ENCODE peak calls at places on chromosomes 4 and X, in six cellular contexts. One of them, this sample, is unnamed.

GRCh38 chr4:82787342-82787741 is 11.3 kb downstream of the SCD5 start:
- DNase-seq in IMR-90: no peak
- DNase-seq in neuronal stem cell: no peak
- DNase-seq in H1: no peak
- DNase-seq in H9: peak; percentile 18
- DNase-seq in trophoblast cell: peak; percentile 33
- DNase-seq in this sample: no peak

GRCh38 chr4:109149836-109150235 is 152.6 kb downstream of the COL25A1 start:
- DNase-seq in IMR-90: no peak
- DNase-seq in neuronal stem cell: no peak
- DNase-seq in H1: no peak
- DNase-seq in H9: no peak
- DNase-seq in trophoblast cell: no peak
- DNase-seq in this sample: no peak

GRCh38 chr4:142238589-142238988 is 602.2 kb downstream of the IL15 start:
- DNase-seq in IMR-90: peak; percentile 67
- DNase-seq in neuronal stem cell: no peak
- DNase-seq in H1: no peak
- DNase-seq in H9: no peak
- DNase-seq in trophoblast cell: no peak
- DNase-seq in this sample: no peak

GRCh38 chr4:122914292-122914904 is 8.0 kb downstream of the NUDT6 start:
- DNase-seq in IMR-90: peak; percentile 68
- DNase-seq in neuronal stem cell: no peak
- DNase-seq in H1: no peak
- DNase-seq in H9: no peak
- DNase-seq in trophoblast cell: peak; percentile 46
- DNase-seq in this sample: no peak

GRCh38 chr4:22500128-22500611 is 15.7 kb downstream of the ADGRA3 start:
- DNase-seq in IMR-90: no peak
- DNase-seq in neuronal stem cell: no peak
- DNase-seq in H1: no peak
- DNase-seq in H9: no peak
- DNase-seq in trophoblast cell: peak; percentile 24
- DNase-seq in this sample: no peak

GRCh38 chrX:132023896-132024386 is 839 bp downstream of the STK26 start:
- DNase-seq in IMR-90: no peak
- DNase-seq in neuronal stem cell: peak; percentile 21
- DNase-seq in H1: peak; percentile 5
- DNase-seq in H9: peak; percentile 47
- DNase-seq in trophoblast cell: peak; percentile 4
- DNase-seq in this sample: peak; percentile 62

GRCh38 chr4:65416875-65417274 is 253.4 kb downstream of the EPHA5 start:
- DNase-seq in IMR-90: no peak
- DNase-seq in neuronal stem cell: no peak
- DNase-seq in H1: no peak
- DNase-seq in H9: peak; percentile 25
- DNase-seq in trophoblast cell: no peak
- DNase-seq in this sample: peak; percentile 1

GRCh38 chrX:110188701-110189558 is 129.0 kb downstream of the AMMECR1 start:
- DNase-seq in IMR-90: peak; percentile 30
- DNase-seq in neuronal stem cell: no peak
- DNase-seq in H1: no peak
- DNase-seq in H9: no peak
- DNase-seq in trophoblast cell: no peak
- DNase-seq in this sample: no peak

GRCh38 chr4:9971711-9972110 is 49.6 kb downstream of the SLC2A9 start:
- DNase-seq in IMR-90: no peak
- DNase-seq in neuronal stem cell: no peak
- DNase-seq in H1: no peak
- DNase-seq in H9: no peak
- DNase-seq in trophoblast cell: peak; percentile 36
- DNase-seq in this sample: no peak

GRCh38 chrX:16786791-16787735 is 797 bp downstream of the TXLNG start:
- DNase-seq in IMR-90: no peak
- DNase-seq in neuronal stem cell: no peak
- DNase-seq in H1: no peak
- DNase-seq in H9: no peak
- DNase-seq in trophoblast cell: no peak
- DNase-seq in this sample: no peak

GRCh38 chr4:84994280-84994679 is 27.8 kb upstream of the WDFY3 start:
- DNase-seq in IMR-90: no peak
- DNase-seq in neuronal stem cell: no peak
- DNase-seq in H1: no peak
- DNase-seq in H9: peak; percentile 37
- DNase-seq in trophoblast cell: peak; percentile 2
- DNase-seq in this sample: peak; percentile 88

GRCh38 chrX:150062292-150063137 is 124.2 kb upstream of the EOLA2 start:
- DNase-seq in IMR-90: peak; percentile 69
- DNase-seq in neuronal stem cell: no peak
- DNase-seq in H1: no peak
- DNase-seq in H9: no peak
- DNase-seq in trophoblast cell: no peak
- DNase-seq in this sample: no peak

GRCh38 chr4:1040344-1041146 is 29.1 kb downstream of the FGFRL1 start:
- DNase-seq in IMR-90: no peak
- DNase-seq in neuronal stem cell: no peak
- DNase-seq in H1: no peak
- DNase-seq in H9: no peak
- DNase-seq in trophoblast cell: no peak
- DNase-seq in this sample: no peak

GRCh38 chr4:1041147-1041935 is 29.9 kb downstream of the FGFRL1 start:
- DNase-seq in IMR-90: peak; percentile 34
- DNase-seq in neuronal stem cell: peak; percentile 82
- DNase-seq in H1: no peak
- DNase-seq in H9: no peak
- DNase-seq in trophoblast cell: no peak
- DNase-seq in this sample: no peak

GRCh38 chr4:1036976-1037810 is 25.8 kb downstream of the FGFRL1 start:
- DNase-seq in IMR-90: no peak
- DNase-seq in neuronal stem cell: no peak
- DNase-seq in H1: no peak
- DNase-seq in H9: no peak
- DNase-seq in trophoblast cell: peak; percentile 56
- DNase-seq in this sample: no peak

GRCh38 chr4:1039493-1040343 is 28.3 kb downstream of the FGFRL1 start:
- DNase-seq in IMR-90: peak; percentile 32
- DNase-seq in neuronal stem cell: no peak
- DNase-seq in H1: no peak
- DNase-seq in H9: no peak
- DNase-seq in trophoblast cell: no peak
- DNase-seq in this sample: peak; percentile 39

DNA sequence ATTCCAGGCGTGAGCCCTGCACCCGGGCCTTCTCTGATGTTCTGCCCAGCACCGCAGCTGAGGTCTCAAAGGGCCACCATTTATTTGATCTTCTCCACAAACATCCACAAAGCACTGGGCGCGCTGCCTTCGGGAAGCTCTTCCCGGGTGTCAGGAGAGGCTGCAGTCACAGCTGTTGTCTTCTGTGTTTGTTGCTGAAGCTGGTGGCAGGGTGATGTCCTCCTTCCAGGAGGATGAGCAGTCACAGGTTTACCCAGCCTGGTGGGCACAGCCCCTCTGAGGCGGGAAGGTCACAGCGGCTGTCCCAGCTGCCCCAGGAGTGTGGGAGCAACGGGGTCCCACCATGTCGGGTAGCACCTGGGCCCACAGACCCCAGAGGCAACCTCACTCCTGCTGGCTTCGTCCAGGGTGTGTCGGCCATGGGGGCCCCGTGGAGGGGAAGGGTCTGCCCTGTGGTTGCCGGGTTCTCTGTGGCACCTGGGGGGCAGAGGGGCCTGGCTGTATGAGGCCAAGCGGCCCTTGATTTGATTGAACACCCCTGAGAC is 27.6 kb downstream of the FGFRL1 start:
- DNase-seq in IMR-90: no peak
- DNase-seq in neuronal stem cell: no peak
- DNase-seq in H1: no peak
- DNase-seq in H9: no peak
- DNase-seq in trophoblast cell: no peak
- DNase-seq in this sample: no peak
- H4K8ac ChIP-seq in IMR-90: no peak overlapping the region
- H4K8ac ChIP-seq in neuronal stem cell: peak overlapping the region; percentile 98
- H4K8ac ChIP-seq in H1: peak overlapping the region; percentile 41
- H4K8ac ChIP-seq in H9: no peak overlapping the region
- H4K8ac ChIP-seq in trophoblast cell: no peak overlapping the region
- H4K8ac ChIP-seq in this sample: no peak overlapping the region

GRCh38 chrX:40485973-40486372 is 94.8 kb upstream of the ATP6AP2 start:
- DNase-seq in IMR-90: no peak
- DNase-seq in neuronal stem cell: no peak
- DNase-seq in H1: no peak
- DNase-seq in H9: no peak
- DNase-seq in trophoblast cell: no peak
- DNase-seq in this sample: no peak
- H2BK5ac ChIP-seq in IMR-90: no peak overlapping the region
- H2BK5ac ChIP-seq in neuronal stem cell: no peak overlapping the region
- H2BK5ac ChIP-seq in H1: no peak overlapping the region
- H2BK5ac ChIP-seq in H9: no peak overlapping the region
- H2BK5ac ChIP-seq in trophoblast cell: no peak overlapping the region
- H2BK5ac ChIP-seq in this sample: no peak overlapping the region

DNA sequence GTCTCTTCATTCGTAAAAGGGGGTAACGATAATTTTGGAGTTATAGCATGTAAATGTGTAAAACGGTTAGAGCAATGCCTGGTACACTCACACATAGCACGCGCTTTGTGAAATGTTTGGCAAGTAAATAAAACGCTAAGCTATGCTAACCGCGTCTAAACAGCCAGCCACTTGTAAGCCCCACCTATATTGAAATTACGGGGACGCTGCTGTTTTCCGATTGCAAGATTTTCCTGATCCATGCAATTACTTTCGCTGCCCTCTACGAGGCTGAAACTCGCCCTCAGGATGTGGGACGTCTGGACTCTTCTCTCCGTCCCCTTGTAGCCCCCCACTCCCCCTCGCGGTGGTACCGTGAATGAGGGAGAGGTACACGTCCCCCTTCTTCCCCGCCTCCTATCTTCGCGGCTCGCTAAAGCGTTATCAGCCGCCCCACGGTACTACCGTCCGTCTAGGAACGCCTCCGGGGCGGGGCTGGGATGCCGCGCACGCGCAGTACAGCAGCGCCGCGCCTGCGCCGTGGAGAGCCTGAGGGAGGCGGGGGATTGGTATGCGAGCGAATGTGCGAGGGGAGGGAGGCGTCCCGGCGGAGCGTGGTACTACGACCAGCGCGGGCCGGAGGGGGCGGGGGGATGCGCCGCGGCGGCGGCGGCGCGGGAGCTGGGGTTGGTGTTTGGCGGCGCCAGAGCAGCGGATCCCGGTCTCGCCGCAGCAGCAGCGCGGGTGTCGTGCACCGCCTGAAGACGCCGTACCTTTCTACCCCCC is at the start of gene STIM2:
- DNase-seq in IMR-90: peak; percentile 96
- DNase-seq in neuronal stem cell: peak; percentile 99
- DNase-seq in H1: peak; percentile 94
- DNase-seq in H9: peak; percentile 98
- DNase-seq in trophoblast cell: peak; percentile 97
- DNase-seq in this sample: peak; percentile 99
- H4K8ac ChIP-seq in IMR-90: peak within 1 kb of the TSS; percentile 74
- H4K8ac ChIP-seq in neuronal stem cell: no peak within 1 kb of the TSS
- H4K8ac ChIP-seq in H1: peak within 1 kb of the TSS; percentile 15
- H4K8ac ChIP-seq in H9: no peak within 1 kb of the TSS
- H4K8ac ChIP-seq in trophoblast cell: peak within 1 kb of the TSS; percentile 85
- H4K8ac ChIP-seq in this sample: no peak within 1 kb of the TSS

DNA sequence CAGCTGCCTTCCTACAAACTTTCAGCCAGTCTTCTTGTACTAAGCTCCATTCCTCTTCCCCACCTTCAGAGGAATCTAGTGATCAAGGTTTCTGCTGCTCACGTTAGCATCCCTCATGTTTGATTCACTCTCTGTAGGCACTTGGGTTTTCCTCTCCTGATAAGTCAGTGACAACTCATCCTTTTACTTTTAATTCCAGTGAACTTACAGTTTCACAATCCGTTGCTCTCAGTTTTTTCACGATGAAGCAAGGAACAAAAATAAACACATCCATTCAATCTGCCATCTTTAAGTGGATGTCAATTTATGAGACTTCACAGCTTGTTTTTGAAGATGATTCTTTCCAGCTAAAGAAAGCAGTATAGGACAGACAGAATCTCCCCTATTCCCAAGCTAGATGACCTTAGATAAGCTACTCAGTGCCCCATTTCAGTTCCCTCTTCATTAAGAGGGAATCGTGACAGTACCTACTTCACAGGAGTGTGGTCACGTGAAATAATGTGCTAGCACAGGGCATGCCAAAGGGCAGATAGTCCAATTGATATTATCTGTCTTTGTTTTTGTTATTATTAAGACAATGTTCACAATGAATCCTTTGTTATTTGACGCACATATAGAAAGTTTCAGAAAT is 234.3 kb downstream of the PALLD start:
- DNase-seq in IMR-90: peak; percentile 83
- DNase-seq in neuronal stem cell: no peak
- DNase-seq in H1: no peak
- DNase-seq in H9: no peak
- DNase-seq in trophoblast cell: no peak
- DNase-seq in this sample: no peak
- H2BK5ac ChIP-seq in IMR-90: peak overlapping the region; percentile 59
- H2BK5ac ChIP-seq in neuronal stem cell: no peak overlapping the region
- H2BK5ac ChIP-seq in H1: no peak overlapping the region
- H2BK5ac ChIP-seq in H9: no peak overlapping the region
- H2BK5ac ChIP-seq in trophoblast cell: no peak overlapping the region
- H2BK5ac ChIP-seq in this sample: no peak overlapping the region

This sample was measured in mesendoderm.